ENCODE peak calls at places on chromosomes 1 and 21, in ten cellular contexts. P is stimulated activated CD4-positive, alpha-beta T cell treated with anti-CD3 and anti-CD28 coated beads, Interleukin-2, amount 100 ng/mL, for 48 hours; D is left colon; U is G401; O is heart left ventricle; C is foreskin keratinocyte; Q is NCI-H1092 treated with DMSO at 0.1 percent for 48 hours; T is BJ; Y is H1; I is fibroblast of lung. Z is an unnamed sample.

GRCh38 chr1:24275510-24275909 is 43.6 kb upstream of the GRHL3 start:
- DNase-seq in P (no peak), D (no peak), U (no peak), O (no peak), C (no peak), Q (no peak), T (no peak), Y (no peak), I (peak; percentile 63), Z (no peak)

GRCh38 chr21:37710555-37711293 is 205.5 kb downstream of the KCNJ6 start:
- DNase-seq in P (no peak), D (peak; percentile 11), U (peak; percentile 34), O (peak; percentile 24), C (no peak), Q (peak; percentile 94), T (no peak), Y (no peak), I (peak; percentile 71), Z (no peak)

GRCh38 chr1:228471762-228472398 is 15.3 kb upstream of the RNF187 start:
- DNase-seq in P (no peak), D (no peak), U (peak; percentile 41), O (no peak), C (no peak), Q (peak; percentile 56), T (no peak), Y (no peak), I (peak; percentile 64), Z (no peak)

GRCh38 chr1:111199881-111200801 is at the start of gene DENND2D:
- DNase-seq in P (peak; percentile 58), D (peak; percentile 57), U (peak; percentile 9), O (peak; percentile 52), C (no peak), Q (no peak), T (no peak), Y (no peak), I (no peak), Z (no peak)

GRCh38 chr1:160637821-160638539 is 8.9 kb downstream of the SLAMF1 start:
- DNase-seq in P (no peak), D (no peak), U (no peak), O (no peak), C (no peak), Q (no peak), T (no peak), Y (no peak), I (no peak), Z (no peak)

GRCh38 chr1:62311473-62311943 is 7.7 kb downstream of the KANK4 start:
- DNase-seq in P (no peak), D (no peak), U (no peak), O (no peak), C (no peak), Q (no peak), T (no peak), Y (no peak), I (no peak), Z (no peak)

GRCh38 chr1:183774938-183775337 is 30.0 kb upstream of the RGL1 start:
- DNase-seq in P (no peak), D (no peak), U (no peak), O (no peak), C (no peak), Q (no peak), T (no peak), Y (no peak), I (no peak), Z (no peak)

GRCh38 chr1:17873007-17873675 is 118.0 kb downstream of the ACTL8 start:
- DNase-seq in P (no peak), D (no peak), U (peak; percentile 70), O (peak; percentile 38), C (no peak), Q (no peak), T (no peak), Y (no peak), I (no peak), Z (no peak)

Z was measured in GM12891.